ENCODE peak calls at places on chromosomes 5 and 9, in ten cellular contexts. W is mammary epithelial cell, U is fibroblast of lung, Y is IMR-90, M is neural progenitor cell, K is mesendoderm, Q is colonic mucosa, F is endodermal cell, N is H9, R is keratinocyte. C is an unnamed sample. For H3K4me1, the result is how much of the 10 kb centered on the place peaks cover.

GRCh38 chr5:159341914-159342313 is 11.6 kb upstream of the IL12B start:
- DNase-seq in W (peak), U (peak), Y (peak), M (no peak), K (no peak), Q (peak), F (no peak), N (no peak), R (peak), C (peak)

GRCh38 chr5:32057157-32058096 is 116.7 kb downstream of the GOLPH3 start:
- DNase-seq in W (no peak), U (no peak), Y (no peak), M (no peak), K (peak), Q (no peak), F (no peak), N (no peak), R (no peak), C (no peak)

GRCh38 chr5:1514027-1514818 is 9.5 kb downstream of the LPCAT1 start:
- DNase-seq in W (no peak), U (no peak), Y (no peak), M (peak), K (no peak), Q (no peak), F (no peak), N (peak), R (no peak), C (peak)

GRCh38 chr9:120982851-120983250 is 56.3 kb upstream of the TRAF1 start:
- DNase-seq in W (no peak), U (no peak), Y (peak), M (no peak), K (no peak), Q (no peak), F (no peak), N (no peak), R (no peak), C (no peak)

GRCh38 chr9:82490019-82490499 is 501.5 kb downstream of the SPATA31D1 start:
- DNase-seq in W (peak), U (peak), Y (peak), M (peak), K (peak), Q (no peak), F (peak), N (no peak), R (peak), C (no peak)

GRCh38 chr9:121156263-121156731 is 45.4 kb downstream of the RAB14 start:
- DNase-seq in W (peak), U (peak), Y (peak), M (no peak), K (no peak), Q (no peak), F (no peak), N (no peak), R (peak), C (no peak)

GRCh38 chr5:142360607-142361120 is 35.8 kb upstream of the SPRY4 start:
- DNase-seq in W (no peak), U (peak), Y (peak), M (peak), K (peak), Q (peak), F (peak), N (peak), R (no peak), C (no peak)

GRCh38 chr5:122445070-122445469 is 133.0 kb downstream of the SNCAIP start:
- DNase-seq in W (no peak), U (no peak), Y (no peak), M (no peak), K (no peak), Q (no peak), F (no peak), N (no peak), R (no peak), C (no peak)

GRCh38 chr5:98464737-98465330 is 308.6 kb upstream of the RGMB start:
- DNase-seq in W (no peak), U (no peak), Y (no peak), M (no peak), K (no peak), Q (no peak), F (no peak), N (no peak), R (no peak), C (no peak)

GRCh38 chr9:70400107-70400892 is 14.2 kb downstream of the KLF9 start:
- DNase-seq in W (no peak), U (no peak), Y (no peak), M (no peak), K (no peak), Q (no peak), F (no peak), N (no peak), R (no peak), C (no peak)

GRCh38 chr9:92709954-92710353 is 40.0 kb upstream of the IPPK start:
- DNase-seq in W (no peak), U (no peak), Y (no peak), M (no peak), K (no peak), Q (no peak), F (no peak), N (no peak), R (no peak), C (no peak)

GRCh38 chr5:45696206-45696836 is at the start of gene HCN1:
- DNase-seq in W (peak), U (peak), Y (peak), M (peak), K (peak), Q (peak), F (peak), N (peak), R (no peak), C (no peak)

GRCh38 chr9:126440938-126441337 is 114.3 kb downstream of the MVB12B start:
- DNase-seq in W (no peak), U (peak), Y (no peak), M (peak), K (no peak), Q (no peak), F (no peak), N (peak), R (no peak), C (no peak)

GRCh38 chr5:73213566-73213998 is 40.6 kb downstream of the TMEM174 start:
- DNase-seq in W (no peak), U (peak), Y (peak), M (no peak), K (no peak), Q (peak), F (peak), N (no peak), R (no peak), C (no peak)

GRCh38 chr5:107719207-107719606 is 48.5 kb upstream of the EFNA5 start:
- DNase-seq in W (no peak), U (no peak), Y (no peak), M (no peak), K (no peak), Q (no peak), F (no peak), N (no peak), R (no peak), C (no peak)

GRCh38 chr9:133990366-133991210 is 1.5 kb downstream of the VAV2 start:
- DNase-seq in W (peak), U (peak), Y (peak), M (peak), K (peak), Q (peak), F (peak), N (no peak), R (no peak), C (no peak)

GRCh38 chr9:88007291-88007650 is 32.9 kb upstream of the CDK20 start:
- DNase-seq in W (no peak), U (peak), Y (no peak), M (no peak), K (peak), Q (no peak), F (peak), N (no peak), R (no peak), C (no peak)

GRCh38 chr5:2157372-2157771 is 274.6 kb upstream of the IRX4 start:
- DNase-seq in W (no peak), U (no peak), Y (no peak), M (no peak), K (no peak), Q (no peak), F (no peak), N (no peak), R (peak), C (no peak)

GRCh38 chr9:494764-495163 is 280.1 kb downstream of the DOCK8 start:
- DNase-seq in W (no peak), U (no peak), Y (no peak), M (no peak), K (no peak), Q (no peak), F (no peak), N (no peak), R (no peak), C (no peak)

GRCh38 chr9:121369595-121370265 is at the start of gene STOM:
- DNase-seq in W (peak), U (peak), Y (peak), M (peak), K (no peak), Q (peak), F (no peak), N (no peak), R (peak), C (no peak)

GRCh38 chr5:8247074-8247473 is 378.1 kb downstream of the MTRR start:
- DNase-seq in W (no peak), U (no peak), Y (no peak), M (no peak), K (no peak), Q (no peak), F (no peak), N (no peak), R (no peak), C (no peak)

GRCh38 chr5:85049020-85049419 is 664.3 kb upstream of the EDIL3 start:
- DNase-seq in W (peak), U (peak), Y (peak), M (peak), K (peak), Q (no peak), F (peak), N (peak), R (no peak), C (no peak)

GRCh38 chr9:116002624-116003023 is 151.0 kb upstream of the PAPPA start:
- DNase-seq in W (peak), U (peak), Y (no peak), M (no peak), K (no peak), Q (no peak), F (no peak), N (no peak), R (no peak), C (no peak)

GRCh38 chr9:127158995-127159801 is 36.8 kb upstream of the ANGPTL2 start:
- DNase-seq in W (peak), U (peak), Y (peak), M (peak), K (peak), Q (peak), F (peak), N (peak), R (no peak), C (no peak)

GRCh38 chr9:98688710-98689495 is 19.8 kb downstream of the GABBR2 start:
- DNase-seq in W (no peak), U (no peak), Y (no peak), M (no peak), K (no peak), Q (no peak), F (no peak), N (no peak), R (no peak), C (no peak)

GRCh38 chr5:108212775-108213346 is 169.0 kb downstream of the FBXL17 start:
- DNase-seq in W (no peak), U (peak), Y (peak), M (peak), K (peak), Q (no peak), F (peak), N (peak), R (no peak), C (no peak)

GRCh38 chr5:43631182-43631910 is 28.4 kb downstream of the NNT start:
- DNase-seq in W (peak), U (peak), Y (peak), M (peak), K (peak), Q (peak), F (peak), N (peak), R (peak), C (peak)

GRCh38 chr9:128415222-128415621 is 5.4 kb upstream of the CERCAM start:
- DNase-seq in W (no peak), U (no peak), Y (no peak), M (no peak), K (no peak), Q (peak), F (no peak), N (no peak), R (no peak), C (no peak)

DNA sequence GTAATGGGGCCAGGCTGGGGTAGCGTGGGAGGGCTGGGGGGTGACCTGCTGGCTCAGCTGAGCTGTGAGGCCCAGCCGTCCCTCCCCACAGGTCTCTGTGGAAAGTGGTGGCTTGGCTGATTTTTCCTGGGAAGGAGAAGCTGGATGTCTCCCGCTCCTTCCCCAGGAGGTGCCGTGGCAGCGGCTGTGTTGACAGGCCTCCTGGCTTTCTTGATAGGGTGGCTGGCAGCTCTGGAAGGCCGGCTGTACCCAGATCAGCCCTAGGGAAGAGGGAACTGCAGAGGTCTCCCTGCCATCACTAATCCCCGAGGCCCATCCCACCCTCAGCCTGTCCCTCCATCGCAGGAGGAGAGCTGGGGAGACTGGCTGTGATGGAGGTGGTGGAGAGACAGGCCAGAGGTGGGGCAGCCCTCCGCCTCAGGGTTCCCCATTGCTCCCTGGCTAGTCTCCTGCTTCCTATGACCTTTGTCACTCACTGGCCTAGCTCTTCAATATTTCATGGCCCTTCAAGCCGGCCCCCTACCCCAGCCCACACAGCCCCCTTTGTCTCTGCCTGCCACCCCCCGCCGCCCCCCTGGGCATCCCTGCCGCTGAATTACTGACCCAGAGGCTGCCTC is 6.8 kb downstream of the CXXC5 start:
- DNase-seq in W (no peak), U (no peak), Y (no peak), M (peak), K (no peak), Q (no peak), F (no peak), N (no peak), R (no peak), C (no peak)
- H3K4me1 ChIP-seq in W (half or more), U (half or more), Y (half or more), M (half or more), K (half or more), Q (under half), F (under half), N (under half), R (under half), C (half or more)

DNA sequence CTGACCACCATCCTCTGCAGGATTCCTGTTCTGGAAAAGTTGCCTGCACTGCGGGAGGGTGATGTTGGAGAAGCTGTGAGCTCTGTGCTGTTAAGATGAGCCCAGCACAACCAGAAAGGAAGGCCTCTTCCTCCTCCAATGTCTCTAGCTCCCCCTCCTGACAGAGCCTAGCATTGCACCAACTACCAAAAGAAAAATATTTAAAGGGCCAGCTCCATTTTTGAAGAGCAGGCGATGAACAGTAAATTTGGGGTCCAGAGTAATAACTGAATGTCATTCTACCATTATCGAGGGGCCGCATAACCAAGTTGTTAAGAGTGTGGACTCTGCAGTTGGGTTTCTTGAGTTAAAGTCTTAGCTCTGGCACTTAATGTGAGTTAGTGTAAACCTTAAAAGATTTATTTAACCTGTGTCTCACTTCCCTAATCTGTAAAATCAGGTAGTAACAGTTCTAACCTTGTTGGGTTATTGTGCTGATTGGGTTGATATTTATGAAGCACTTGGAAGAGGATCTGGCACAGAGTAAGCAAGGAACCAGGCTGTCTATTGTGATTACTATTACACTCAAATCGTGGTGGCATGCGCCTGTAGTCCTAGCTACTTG is 3.9 kb downstream of the TEX53 start:
- DNase-seq in W (peak), U (peak), Y (peak), M (peak), K (peak), Q (peak), F (peak), N (peak), R (no peak), C (peak)
- H3K9ac ChIP-seq in W (no peak), U (no peak), Y (no peak), M (no peak), K (peak), Q (no peak), F (no peak), N (no peak), R (no peak), C (no peak)

GRCh38 chr9:137459601-137460362 is 648 bp upstream of the NSMF start:
- DNase-seq in W (no peak), U (no peak), Y (no peak), M (no peak), K (no peak), Q (no peak), F (no peak), N (no peak), R (no peak), C (no peak)
- H3K4me1 ChIP-seq in W (under half), U (under half), Y (under half), M (under half), K (under half), Q (under half), F (under half), N (under half), R (under half), C (under half)

DNA sequence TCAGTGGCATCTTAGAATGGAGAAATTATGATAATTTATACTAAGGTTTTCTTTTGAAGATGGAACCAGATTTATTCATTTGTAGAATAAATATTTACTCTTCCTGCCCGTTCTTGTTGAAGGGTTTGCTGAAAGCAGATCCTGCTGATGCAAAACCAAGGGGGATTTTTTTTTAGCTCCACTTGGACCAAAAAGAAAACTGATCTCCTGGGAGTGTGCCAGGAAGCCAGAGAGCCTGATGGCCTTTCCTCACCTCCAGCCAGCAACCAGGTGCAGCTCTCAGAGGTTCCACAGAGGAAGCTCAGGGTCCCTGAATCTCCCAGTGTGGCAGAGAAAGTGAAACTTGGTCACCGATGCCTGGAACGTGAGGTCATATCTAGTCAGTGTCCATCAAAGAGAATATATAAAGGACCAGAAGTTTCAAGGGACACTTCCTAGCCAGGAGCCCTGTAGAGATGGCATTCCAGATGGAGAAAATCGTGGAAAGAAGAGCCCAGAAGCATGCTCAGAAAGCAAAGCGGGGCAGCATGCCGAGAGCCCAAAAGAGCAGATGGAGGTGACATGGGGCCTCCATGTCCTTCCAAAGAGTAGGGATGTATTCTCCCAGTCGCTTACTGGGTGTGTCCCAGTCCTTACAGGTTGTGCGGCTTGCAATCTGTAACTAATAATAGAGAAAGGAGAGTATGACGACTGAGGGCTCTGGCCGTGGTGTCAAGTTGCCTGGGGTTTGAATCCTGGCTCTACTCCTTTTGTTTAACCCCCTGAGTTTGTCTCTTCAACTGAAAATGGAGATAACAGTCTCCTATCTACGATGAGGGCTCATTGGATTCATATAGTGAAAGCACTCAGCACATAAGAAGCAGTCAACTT is 12.2 kb downstream of the AFAP1L1 start:
- DNase-seq in W (no peak), U (no peak), Y (no peak), M (no peak), K (no peak), Q (no peak), F (no peak), N (no peak), R (no peak), C (no peak)
- H3K9ac ChIP-seq in W (no peak), U (no peak), Y (no peak), M (no peak), K (no peak), Q (no peak), F (no peak), N (no peak), R (no peak), C (no peak)

GRCh38 chr5:147805030-147805454 is 22.5 kb upstream of the JAKMIP2 start:
- DNase-seq in W (no peak), U (no peak), Y (no peak), M (no peak), K (no peak), Q (no peak), F (no peak), N (no peak), R (no peak), C (no peak)
- H3K4me1 ChIP-seq in W (under half), U (under half), Y (under half), M (under half), K (under half), Q (under half), F (under half), N (under half), R (under half), C (under half)

GRCh38 chr5:124918618-124919017 is 172.2 kb upstream of the ZNF608 start:
- DNase-seq in W (no peak), U (no peak), Y (no peak), M (no peak), K (no peak), Q (no peak), F (no peak), N (no peak), R (no peak), C (no peak)
- H3K9ac ChIP-seq in W (no peak), U (no peak), Y (no peak), M (no peak), K (no peak), Q (no peak), F (no peak), N (no peak), R (no peak), C (no peak)

GRCh38 chr9:37029776-37030590 is 4.1 kb downstream of the PAX5 start:
- DNase-seq in W (peak), U (no peak), Y (no peak), M (peak), K (peak), Q (no peak), F (peak), N (peak), R (no peak), C (no peak)
- H3K4me1 ChIP-seq in W (under half), U (under half), Y (under half), M (half or more), K (under half), Q (under half), F (under half), N (under half), R (under half), C (under half)

DNA sequence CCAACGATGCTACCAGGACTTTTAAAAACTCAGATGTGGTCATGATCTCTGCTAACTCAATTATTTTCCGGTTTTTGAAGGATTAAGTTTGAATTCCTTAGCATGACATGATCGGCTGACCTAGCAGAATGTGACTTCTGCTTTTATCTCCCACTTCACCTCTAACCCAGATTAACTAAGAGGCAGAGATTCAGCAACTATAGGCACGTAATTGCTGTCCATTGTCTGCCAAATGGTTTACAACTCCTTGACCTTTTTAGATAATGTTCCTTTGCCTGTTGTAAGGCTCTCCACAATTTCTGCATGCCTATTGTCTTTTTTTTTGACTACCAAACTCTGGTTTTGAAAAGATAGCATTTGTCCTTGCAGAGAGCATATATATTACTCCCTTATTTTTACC is 268.2 kb downstream of the BRINP1 start:
- DNase-seq in W (no peak), U (no peak), Y (no peak), M (peak), K (peak), Q (no peak), F (no peak), N (peak), R (no peak), C (no peak)
- H3K9ac ChIP-seq in W (no peak), U (no peak), Y (no peak), M (no peak), K (no peak), Q (no peak), F (no peak), N (no peak), R (no peak), C (no peak)